ENCODE peak calls at places on chromosomes 12 and 14, in seven cellular contexts. L, O, F, A, K, Y and Q are unnamed samples.

GRCh38 chr12:8947737-8948136 is 1.7 kb downstream of the M6PR start:
- DNase-seq in L (no peak), K (no peak), O (no peak), Y (no peak), A (no peak), F (no peak), Q (no peak)

GRCh38 chr14:83291716-83292115 is 1758.1 kb upstream of the SEL1L start:
- DNase-seq in O (no peak), K (no peak), L (no peak), F (no peak), Y (no peak), A (no peak), Q (no peak)

GRCh38 chr12:10607885-10608458 is 5.4 kb downstream of the MAGOHB start:
- DNase-seq in L (no peak), F (peak; percentile 27), Y (no peak), A (no peak), K (peak; percentile 28), O (no peak), Q (no peak)

GRCh38 chr12:109844091-109844490 is 10.9 kb upstream of the TRPV4 start:
- DNase-seq in A (no peak), Y (no peak), L (no peak), K (no peak), O (no peak), F (no peak), Q (no peak)

GRCh38 chr14:89027097-89027740 is 202.8 kb downstream of the TTC8 start:
- DNase-seq in O (peak; percentile 49), K (peak; percentile 59), Y (peak; percentile 52), L (peak; percentile 84), F (peak; percentile 35), A (peak; percentile 36), Q (peak; percentile 30)

GRCh38 chr12:24778486-24779304 is 170.2 kb downstream of the BCAT1 start:
- DNase-seq in O (no peak), F (peak; percentile 80), K (peak; percentile 75), L (peak; percentile 68), Y (no peak), A (peak; percentile 28), Q (peak; percentile 51)

GRCh38 chr12:4395818-4396217 is 16.3 kb upstream of the FGF23 start:
- DNase-seq in F (no peak), Y (no peak), K (no peak), L (no peak), A (no peak), O (no peak), Q (no peak)

GRCh38 chr14:37253905-37254304 is 56.2 kb downstream of the MIPOL1 start:
- DNase-seq in A (peak; percentile 62), F (peak; percentile 64), O (no peak), L (no peak), K (peak; percentile 82), Y (no peak), Q (no peak)

GRCh38 chr12:124940143-124940392 is 25.6 kb upstream of the UBC start:
- DNase-seq in Y (no peak), A (no peak), L (no peak), O (no peak), K (no peak), F (no peak), Q (no peak)

GRCh38 chr12:39368891-39369290 is 74.0 kb downstream of the KIF21A start:
- DNase-seq in A (no peak), K (no peak), Y (no peak), O (no peak), L (no peak), F (no peak), Q (no peak)

GRCh38 chr12:31897791-31898503 is 61.3 kb upstream of the RESF1 start:
- DNase-seq in L (peak; percentile 29), K (peak; percentile 61), O (no peak), Y (no peak), F (no peak), A (peak; percentile 12), Q (peak; percentile 10)

GRCh38 chr14:88454886-88455285 is 69.4 kb downstream of the SPATA7 start:
- DNase-seq in Y (no peak), L (no peak), F (no peak), O (no peak), K (no peak), A (no peak), Q (no peak)

GRCh38 chr14:106657460-106657859 is 1131.1 kb downstream of the TMEM121 start:
- DNase-seq in Y (no peak), O (peak; percentile 31), L (no peak), A (no peak), K (no peak), F (no peak), Q (no peak)

GRCh38 chr14:91311284-91311662 is 66.8 kb upstream of the GPR68 start:
- DNase-seq in O (peak; percentile 63), K (no peak), A (no peak), Y (no peak), L (no peak), F (no peak), Q (no peak)

GRCh38 chr14:89845346-89845745 is 109.2 kb downstream of the EFCAB11 start:
- DNase-seq in Y (no peak), L (no peak), K (peak; percentile 85), F (peak; percentile 96), A (no peak), O (no peak), Q (no peak)

GRCh38 chr12:103814436-103814835 is 26.6 kb downstream of the NT5DC3 start:
- DNase-seq in Y (no peak), K (peak; percentile 24), O (no peak), F (no peak), A (no peak), L (no peak), Q (no peak)

DNA sequence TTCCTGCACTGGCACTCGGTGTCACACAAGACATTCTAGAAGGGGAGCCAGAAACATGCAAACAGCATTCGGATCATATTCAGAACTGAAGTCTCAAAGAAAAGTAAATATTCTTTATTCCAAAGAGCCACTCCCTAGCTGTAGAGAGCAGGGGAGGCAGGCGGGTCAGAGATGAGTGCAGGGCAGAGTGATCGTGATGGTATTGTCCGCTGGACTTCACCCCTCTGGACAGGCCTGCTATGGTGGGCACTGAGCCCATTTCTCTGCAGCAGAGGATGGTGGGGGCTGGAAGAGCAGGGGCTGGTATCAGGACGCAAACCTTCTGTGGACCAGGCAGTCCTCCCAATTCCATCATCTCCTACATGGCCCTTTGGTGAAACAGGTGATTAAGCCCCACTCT is 25.6 kb downstream of the IRF2BPL start:
- DNase-seq in F (no peak), O (no peak), K (no peak), L (no peak), Y (no peak), A (no peak), Q (no peak)
- H3K4me1 ChIP-seq in F (no peaks in the 10 kb centered on the region), O (peaks cover 11% of the 10 kb centered on the region), K (peaks cover 20% of the 10 kb centered on the region), L (peaks cover 16% of the 10 kb centered on the region), Y (peaks cover 4% of the 10 kb centered on the region), A (peaks cover 29% of the 10 kb centered on the region), Q (peaks cover 3% of the 10 kb centered on the region)

GRCh38 chr12:49968431-49968830 is 4.3 kb upstream of the AQP6 start:
- DNase-seq in F (no peak), A (no peak), O (no peak), L (no peak), Y (no peak), K (no peak), Q (no peak)

GRCh38 chr12:49966511-49967041 is 4.9 kb downstream of the AQP5 start:
- DNase-seq in F (no peak), L (no peak), A (no peak), K (no peak), Y (no peak), O (no peak), Q (no peak)

GRCh38 chr12:49969027-49969426 is 3.7 kb upstream of the AQP6 start:
- DNase-seq in K (no peak), Y (no peak), F (no peak), A (no peak), O (no peak), L (no peak), Q (no peak)

GRCh38 chr12:49967042-49967776 is 5.5 kb downstream of the AQP5 start:
- DNase-seq in A (peak; percentile 66), O (peak; percentile 95), L (peak; percentile 88), K (peak; percentile 92), F (peak; percentile 84), Y (peak; percentile 80), Q (peak; percentile 97)

GRCh38 chr12:49967777-49968250 is 4.9 kb upstream of the AQP6 start:
- DNase-seq in A (no peak), L (no peak), Y (no peak), F (no peak), K (no peak), O (no peak), Q (no peak)
- H3K27me3 ChIP-seq in A (no peaks in the 10 kb centered on the region), L (peaks cover 82% of the 10 kb centered on the region), Y (no peaks in the 10 kb centered on the region), F (peaks cover 53% of the 10 kb centered on the region), K (peaks cover 21% of the 10 kb centered on the region), O (no peaks in the 10 kb centered on the region), Q (peaks cover 4% of the 10 kb centered on the region)

DNA sequence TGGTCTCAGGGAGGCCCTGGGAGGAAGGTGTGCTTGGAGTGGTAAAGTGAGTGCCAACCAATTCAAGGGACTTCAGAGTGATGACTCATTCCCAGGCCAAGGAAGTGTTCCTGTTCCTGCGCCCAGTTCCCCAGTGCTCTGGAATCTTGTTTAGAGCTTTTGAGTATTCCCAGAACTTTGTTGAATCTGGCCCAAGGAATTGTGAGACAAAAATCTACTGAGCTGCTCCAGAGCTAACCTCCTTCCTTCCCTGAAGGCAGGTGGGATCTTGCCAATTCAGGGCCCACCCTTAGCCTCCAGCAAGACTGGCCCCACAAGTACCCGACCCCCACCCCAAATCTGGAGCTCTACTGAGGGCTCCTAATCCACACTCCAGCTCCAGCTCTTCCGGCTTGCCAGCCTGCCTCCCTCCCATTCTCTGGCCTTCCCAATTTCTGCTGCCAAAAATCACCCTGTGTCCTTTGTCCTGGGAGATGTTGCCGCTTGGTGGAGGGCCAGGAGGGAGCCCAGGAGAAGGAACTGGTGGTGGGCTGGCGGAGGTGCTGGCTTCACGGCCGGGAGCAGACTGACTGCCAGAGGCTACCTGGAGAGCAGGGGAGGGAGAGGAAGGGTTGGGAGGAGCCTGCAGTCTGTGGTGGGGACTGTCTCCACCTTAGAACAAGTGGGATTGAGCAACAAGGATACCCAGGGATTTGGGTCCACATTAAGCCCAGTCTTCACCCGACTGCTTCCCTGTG is 2.0 kb upstream of the ATN1 start:
- DNase-seq in F (peak; percentile 92), O (peak; percentile 81), L (peak; percentile 77), K (peak; percentile 89), A (peak; percentile 85), Y (peak; percentile 84), Q (no peak)
- H3K4me1 ChIP-seq in F (peaks cover 29% of the 10 kb centered on the region), O (peaks cover 10% of the 10 kb centered on the region), L (peaks cover 40% of the 10 kb centered on the region), K (peaks cover 41% of the 10 kb centered on the region), A (peaks cover 48% of the 10 kb centered on the region), Y (peaks cover 20% of the 10 kb centered on the region), Q (peaks cover 40% of the 10 kb centered on the region)

DNA sequence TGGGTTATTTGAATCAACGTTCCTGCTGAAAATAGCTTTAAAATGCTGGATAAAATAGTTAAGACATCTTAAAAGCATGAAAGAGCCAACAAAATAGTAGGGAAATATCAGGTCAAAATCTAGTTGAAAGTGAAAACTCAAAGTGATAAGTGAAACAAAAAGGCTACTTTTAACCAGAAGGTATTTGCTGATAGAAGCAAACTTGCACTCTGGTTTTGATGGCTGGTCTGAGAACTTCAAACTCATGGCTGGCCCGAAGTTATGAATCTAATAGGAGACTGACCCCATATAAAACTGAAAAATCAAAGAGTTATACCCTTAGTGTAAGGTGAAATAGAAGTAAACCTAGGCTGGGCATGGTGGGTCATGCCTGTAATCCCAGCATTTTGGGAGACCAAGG is 66.3 kb upstream of the HOXC13 start:
- DNase-seq in A (no peak), K (no peak), F (no peak), Y (no peak), L (no peak), O (no peak), Q (no peak)
- H3K27me3 ChIP-seq in A (no peaks in the 10 kb centered on the region), K (peaks cover 41% of the 10 kb centered on the region), F (no peaks in the 10 kb centered on the region), Y (no peaks in the 10 kb centered on the region), L (peaks cover 59% of the 10 kb centered on the region), O (no peaks in the 10 kb centered on the region), Q (peaks cover 13% of the 10 kb centered on the region)